ENCODE peak calls at places on chromosomes 6 and 20, in five cellular contexts. One of them, this sample, is unnamed.

GRCh38 chr6:133436652-133437051 is 195.5 kb downstream of the EYA4 start:
- DNase-seq in IMR-90: peak
- DNase-seq in colonic mucosa: no peak
- DNase-seq in cardiac fibroblast: peak
- DNase-seq in WERI-Rb-1: no peak
- DNase-seq in this sample: no peak

GRCh38 chr20:5184684-5185083 is 57.9 kb downstream of the CDS2 start:
- DNase-seq in cardiac fibroblast: no peak
- DNase-seq in colonic mucosa: no peak
- DNase-seq in IMR-90: no peak
- DNase-seq in WERI-Rb-1: no peak
- DNase-seq in this sample: no peak

GRCh38 chr6:150417899-150418824 is 49.4 kb downstream of the IYD start:
- DNase-seq in IMR-90: peak
- DNase-seq in WERI-Rb-1: peak
- DNase-seq in colonic mucosa: peak
- DNase-seq in cardiac fibroblast: peak
- DNase-seq in this sample: no peak

GRCh38 chr6:143656026-143656425 is 21.7 kb upstream of the PHACTR2 start:
- DNase-seq in IMR-90: no peak
- DNase-seq in WERI-Rb-1: no peak
- DNase-seq in cardiac fibroblast: no peak
- DNase-seq in colonic mucosa: no peak
- DNase-seq in this sample: no peak

GRCh38 chr20:59830107-59831023 is 103.1 kb downstream of the SYCP2 start:
- DNase-seq in cardiac fibroblast: no peak
- DNase-seq in WERI-Rb-1: no peak
- DNase-seq in colonic mucosa: peak
- DNase-seq in IMR-90: no peak
- DNase-seq in this sample: no peak

GRCh38 chr20:47532002-47532401 is 30.3 kb downstream of the NCOA3 start:
- DNase-seq in IMR-90: no peak
- DNase-seq in colonic mucosa: no peak
- DNase-seq in WERI-Rb-1: no peak
- DNase-seq in cardiac fibroblast: no peak
- DNase-seq in this sample: no peak

GRCh38 chr20:45097485-45098095 is 3.3 kb downstream of the KCNS1 start:
- DNase-seq in colonic mucosa: peak
- DNase-seq in WERI-Rb-1: no peak
- DNase-seq in IMR-90: no peak
- DNase-seq in cardiac fibroblast: peak
- DNase-seq in this sample: no peak

GRCh38 chr6:34531580-34532201 is 24.4 kb downstream of the SPDEF start:
- DNase-seq in cardiac fibroblast: peak
- DNase-seq in IMR-90: peak
- DNase-seq in WERI-Rb-1: peak
- DNase-seq in colonic mucosa: no peak
- DNase-seq in this sample: no peak

GRCh38 chr6:161029195-161029809 is 37.7 kb downstream of the MAP3K4 start:
- DNase-seq in IMR-90: peak
- DNase-seq in cardiac fibroblast: peak
- DNase-seq in WERI-Rb-1: no peak
- DNase-seq in colonic mucosa: no peak
- DNase-seq in this sample: no peak

GRCh38 chr6:157556671-157557430 is 175.9 kb downstream of the ZDHHC14 start:
- DNase-seq in cardiac fibroblast: no peak
- DNase-seq in WERI-Rb-1: peak
- DNase-seq in IMR-90: no peak
- DNase-seq in colonic mucosa: peak
- DNase-seq in this sample: no peak

GRCh38 chr6:152127429-152128165 is 320.1 kb downstream of the ESR1 start:
- DNase-seq in WERI-Rb-1: no peak
- DNase-seq in IMR-90: no peak
- DNase-seq in colonic mucosa: no peak
- DNase-seq in cardiac fibroblast: peak
- DNase-seq in this sample: no peak

GRCh38 chr6:152380351-152380767 is 256.8 kb downstream of the SYNE1 start:
- DNase-seq in cardiac fibroblast: peak
- DNase-seq in colonic mucosa: no peak
- DNase-seq in WERI-Rb-1: peak
- DNase-seq in IMR-90: peak
- DNase-seq in this sample: no peak

GRCh38 chr20:13212750-13213149 is 8.3 kb upstream of the ISM1 start:
- DNase-seq in WERI-Rb-1: no peak
- DNase-seq in cardiac fibroblast: no peak
- DNase-seq in IMR-90: no peak
- DNase-seq in colonic mucosa: no peak
- DNase-seq in this sample: no peak

GRCh38 chr6:81767163-81768000 is 14.9 kb upstream of the TENT5A start:
- DNase-seq in cardiac fibroblast: peak
- DNase-seq in colonic mucosa: peak
- DNase-seq in IMR-90: peak
- DNase-seq in WERI-Rb-1: no peak
- DNase-seq in this sample: no peak

GRCh38 chr6:128259735-128260685 is 260.4 kb downstream of the PTPRK start:
- DNase-seq in WERI-Rb-1: no peak
- DNase-seq in colonic mucosa: no peak
- DNase-seq in cardiac fibroblast: no peak
- DNase-seq in IMR-90: no peak
- DNase-seq in this sample: no peak

GRCh38 chr6:14216931-14217684 is 99.5 kb downstream of the CD83 start:
- DNase-seq in colonic mucosa: no peak
- DNase-seq in IMR-90: peak
- DNase-seq in cardiac fibroblast: no peak
- DNase-seq in WERI-Rb-1: no peak
- DNase-seq in this sample: no peak

GRCh38 chr6:84581494-84582259 is 182.7 kb downstream of the TBX18 start:
- DNase-seq in cardiac fibroblast: peak
- DNase-seq in WERI-Rb-1: no peak
- DNase-seq in colonic mucosa: no peak
- DNase-seq in IMR-90: peak
- DNase-seq in this sample: no peak

GRCh38 chr20:35625584-35626385 is 10.2 kb downstream of the SPAG4 start:
- DNase-seq in colonic mucosa: no peak
- DNase-seq in WERI-Rb-1: no peak
- DNase-seq in cardiac fibroblast: no peak
- DNase-seq in IMR-90: no peak
- DNase-seq in this sample: no peak

GRCh38 chr20:21083825-21084325 is 22.3 kb downstream of the LINC00237 start:
- DNase-seq in cardiac fibroblast: no peak
- DNase-seq in WERI-Rb-1: no peak
- DNase-seq in colonic mucosa: no peak
- DNase-seq in IMR-90: no peak
- DNase-seq in this sample: no peak

GRCh38 chr20:5696011-5696559 is 54.1 kb upstream of the SHLD1 start:
- DNase-seq in colonic mucosa: no peak
- DNase-seq in cardiac fibroblast: peak
- DNase-seq in WERI-Rb-1: no peak
- DNase-seq in IMR-90: peak
- DNase-seq in this sample: no peak

GRCh38 chr6:44454198-44454597 is 66.7 kb downstream of the CDC5L start:
- DNase-seq in colonic mucosa: no peak
- DNase-seq in IMR-90: peak
- DNase-seq in cardiac fibroblast: peak
- DNase-seq in WERI-Rb-1: no peak
- DNase-seq in this sample: no peak

GRCh38 chr20:5621305-5621704 is 128.9 kb upstream of the SHLD1 start:
- DNase-seq in IMR-90: no peak
- DNase-seq in WERI-Rb-1: no peak
- DNase-seq in cardiac fibroblast: no peak
- DNase-seq in colonic mucosa: no peak
- DNase-seq in this sample: no peak

GRCh38 chr6:56677559-56677958 is 34.9 kb upstream of the DST start:
- DNase-seq in WERI-Rb-1: no peak
- DNase-seq in colonic mucosa: no peak
- DNase-seq in IMR-90: peak
- DNase-seq in cardiac fibroblast: peak
- DNase-seq in this sample: no peak

DNA sequence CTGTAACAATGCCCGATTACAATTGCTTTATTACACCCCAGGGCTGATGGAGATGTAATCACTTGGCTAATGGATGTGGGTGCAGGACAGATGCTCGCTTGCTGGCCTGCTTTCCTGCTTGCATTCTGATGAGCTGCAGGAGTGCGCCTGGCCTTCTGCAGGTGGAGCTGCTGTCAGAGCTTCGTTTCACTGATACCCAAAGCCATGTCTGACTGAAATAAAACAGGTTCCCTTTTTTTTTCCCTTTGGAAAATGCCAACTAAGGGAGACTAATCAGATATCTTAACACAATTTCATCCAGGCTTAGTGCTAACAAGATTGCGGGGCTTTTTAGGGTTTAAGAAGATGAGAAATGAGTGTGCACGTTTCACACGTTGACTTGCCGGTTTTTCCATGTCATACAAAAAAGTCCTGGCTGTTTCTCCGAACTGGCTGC is 60.7 kb downstream of the VAPB start:
- DNase-seq in cardiac fibroblast: no peak
- DNase-seq in IMR-90: no peak
- DNase-seq in WERI-Rb-1: no peak
- DNase-seq in colonic mucosa: no peak
- DNase-seq in this sample: no peak
- TF ChIP-seq CTCF in cardiac fibroblast: no peak
- TF ChIP-seq CTCF in IMR-90: no peak
- TF ChIP-seq CTCF in WERI-Rb-1: no peak
- TF ChIP-seq CTCF in colonic mucosa: no peak
- TF ChIP-seq CTCF in this sample: no peak

DNA sequence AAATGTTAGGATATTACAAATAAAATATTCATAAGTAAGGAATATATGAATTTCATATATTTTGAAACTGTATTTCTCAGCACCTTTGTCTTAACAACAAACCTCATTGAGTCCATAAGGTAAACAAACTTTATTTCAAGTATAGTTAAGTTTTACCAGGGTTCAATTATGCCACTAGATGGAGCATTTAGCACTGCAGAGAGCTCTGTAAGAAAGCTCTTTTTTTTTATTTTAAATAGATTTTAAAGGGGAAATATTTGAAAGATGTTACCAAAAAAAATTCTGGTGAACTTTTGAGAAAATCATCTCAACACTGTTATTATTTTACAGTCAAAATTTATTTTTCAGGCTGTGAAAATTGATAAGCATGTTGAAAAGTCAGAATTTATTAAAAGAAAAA is 955.2 kb upstream of the EYS start:
- DNase-seq in colonic mucosa: no peak
- DNase-seq in IMR-90: peak
- DNase-seq in cardiac fibroblast: peak
- DNase-seq in WERI-Rb-1: no peak
- DNase-seq in this sample: no peak
- TF ChIP-seq CTCF in colonic mucosa: no peak
- TF ChIP-seq CTCF in IMR-90: peak
- TF ChIP-seq CTCF in cardiac fibroblast: peak
- TF ChIP-seq CTCF in WERI-Rb-1: no peak
- TF ChIP-seq CTCF in this sample: peak

DNA sequence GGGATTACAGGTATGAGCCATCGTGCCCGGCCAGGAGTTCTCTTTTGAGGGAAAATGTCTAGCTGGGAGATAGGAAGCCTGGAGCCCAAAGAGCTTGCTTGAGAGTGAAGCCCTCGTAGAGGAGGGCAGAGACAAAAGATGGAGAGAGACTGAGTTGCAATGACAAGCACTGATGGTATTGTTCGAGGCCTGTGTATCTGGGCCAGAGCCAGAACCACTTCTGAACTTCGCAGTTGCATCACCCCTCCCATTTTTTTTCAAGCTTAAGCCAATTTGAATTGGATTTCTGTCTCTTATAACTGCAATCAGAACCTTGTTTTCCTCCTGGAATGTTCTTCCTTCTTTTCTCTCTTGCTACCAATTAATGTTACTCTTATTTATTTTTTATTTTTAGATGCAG is 83.1 kb downstream of the KCNB1 start:
- DNase-seq in WERI-Rb-1: no peak
- DNase-seq in colonic mucosa: no peak
- DNase-seq in cardiac fibroblast: peak
- DNase-seq in IMR-90: peak
- DNase-seq in this sample: no peak
- TF ChIP-seq CTCF in WERI-Rb-1: no peak
- TF ChIP-seq CTCF in colonic mucosa: no peak
- TF ChIP-seq CTCF in cardiac fibroblast: no peak
- TF ChIP-seq CTCF in IMR-90: no peak
- TF ChIP-seq CTCF in this sample: no peak

GRCh38 chr6:130098317-130098716 is 79.9 kb downstream of the L3MBTL3 start:
- DNase-seq in IMR-90: no peak
- DNase-seq in WERI-Rb-1: no peak
- DNase-seq in colonic mucosa: no peak
- DNase-seq in cardiac fibroblast: no peak
- DNase-seq in this sample: no peak
- TF ChIP-seq CTCF in IMR-90: no peak
- TF ChIP-seq CTCF in WERI-Rb-1: no peak
- TF ChIP-seq CTCF in colonic mucosa: no peak
- TF ChIP-seq CTCF in cardiac fibroblast: no peak
- TF ChIP-seq CTCF in this sample: no peak

DNA sequence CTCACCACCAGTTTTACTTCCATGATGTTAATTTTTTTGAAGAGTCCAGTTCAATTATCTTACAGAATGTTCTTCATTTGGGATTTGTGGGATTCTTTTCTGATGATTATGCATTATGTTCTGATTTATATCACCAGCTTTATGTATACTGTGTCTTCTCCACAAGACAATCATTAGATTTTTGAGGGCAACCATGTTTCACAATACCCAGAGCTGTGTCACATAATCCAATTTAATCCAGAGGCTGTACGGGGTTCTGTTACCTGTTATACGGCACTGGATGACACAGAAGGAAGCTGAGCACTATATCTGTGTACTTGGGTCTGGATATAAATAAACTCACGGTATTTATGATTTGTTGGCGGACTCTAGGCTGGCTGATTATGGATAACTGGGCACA is 41.6 kb upstream of the RPN2 start:
- DNase-seq in colonic mucosa: no peak
- DNase-seq in IMR-90: no peak
- DNase-seq in WERI-Rb-1: no peak
- DNase-seq in cardiac fibroblast: no peak
- DNase-seq in this sample: no peak
- TF ChIP-seq CTCF in colonic mucosa: no peak
- TF ChIP-seq CTCF in IMR-90: no peak
- TF ChIP-seq CTCF in WERI-Rb-1: no peak
- TF ChIP-seq CTCF in cardiac fibroblast: no peak
- TF ChIP-seq CTCF in this sample: no peak

DNA sequence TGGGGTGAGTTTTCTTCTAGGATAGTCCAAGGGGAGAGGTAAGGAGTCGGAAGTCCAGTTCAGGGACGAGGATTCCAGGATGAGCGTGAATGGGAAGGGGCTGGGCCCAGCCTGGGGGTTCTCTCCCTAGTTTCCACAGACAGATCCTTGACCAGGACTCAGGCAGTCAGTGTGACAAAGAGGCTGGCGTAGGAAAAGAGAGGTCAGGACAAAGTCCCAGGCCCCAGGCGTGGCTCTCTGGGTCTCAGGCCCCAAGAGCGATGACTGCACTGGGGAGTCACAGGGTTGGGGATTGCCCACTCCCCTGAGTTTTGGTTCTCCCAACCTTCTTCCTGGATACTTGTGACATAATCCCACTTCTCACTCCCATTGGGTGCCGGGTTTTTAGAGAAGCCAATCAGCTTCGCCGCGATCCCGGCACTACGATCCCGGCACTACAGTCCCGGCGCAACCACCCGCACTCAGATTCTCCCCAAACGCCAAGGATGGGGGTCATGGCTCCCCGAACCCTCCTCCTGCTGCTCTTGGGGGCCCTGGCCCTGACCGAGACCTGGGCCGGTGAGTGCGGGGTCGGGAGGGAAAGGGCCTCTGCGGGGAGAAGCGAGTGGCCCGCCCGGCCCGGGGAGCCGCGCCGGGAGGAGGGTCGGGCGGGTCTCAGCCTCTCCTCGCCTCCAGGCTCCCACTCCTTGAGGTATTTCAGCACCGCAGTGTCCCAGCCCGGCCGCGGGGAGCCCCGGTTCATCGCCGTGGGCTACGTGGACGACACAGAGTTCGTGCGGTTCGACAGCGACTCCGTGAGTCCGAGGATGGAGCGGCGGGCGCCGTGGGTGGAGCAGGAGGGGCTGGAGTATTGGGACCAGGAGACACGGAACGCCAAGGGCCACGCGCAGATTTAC is 46.2 kb upstream of the TRIM26 start:
- DNase-seq in colonic mucosa: peak
- DNase-seq in IMR-90: peak
- DNase-seq in cardiac fibroblast: peak
- DNase-seq in WERI-Rb-1: peak
- DNase-seq in this sample: peak
- TF ChIP-seq CTCF in colonic mucosa: no peak
- TF ChIP-seq CTCF in IMR-90: peak
- TF ChIP-seq CTCF in cardiac fibroblast: peak
- TF ChIP-seq CTCF in WERI-Rb-1: peak
- TF ChIP-seq CTCF in this sample: no peak

This sample was measured in type B pancreatic cell.